ENCODE peak calls at places on chromosomes 2 and 18, in seven cellular contexts. H, O, N, J, U, Y and S are unnamed samples.

GRCh38 chr18:23143059-23143831 is 8.0 kb downstream of the CABLES1 start:
- DNase-seq in J (no peak), U (no peak), O (no peak), N (no peak), Y (no peak), H (peak; percentile 70), S (peak; percentile 45)

GRCh38 chr18:59024829-59025228 is 114.9 kb upstream of the SEC11C start:
- DNase-seq in H (no peak), N (no peak), U (no peak), J (no peak), O (no peak), Y (peak; percentile 67), S (no peak)

GRCh38 chr2:45929674-45930395 is 278.4 kb downstream of the PRKCE start:
- DNase-seq in Y (no peak), O (no peak), J (no peak), U (no peak), N (no peak), H (no peak), S (no peak)

GRCh38 chr18:63409301-63409700 is 13.0 kb downstream of the VPS4B start:
- DNase-seq in U (no peak), J (no peak), H (no peak), N (no peak), O (no peak), Y (peak; percentile 32), S (no peak)

GRCh38 chr2:239277401-239278085 is 123.3 kb downstream of the HDAC4 start:
- DNase-seq in N (no peak), O (no peak), Y (no peak), J (no peak), U (no peak), H (no peak), S (no peak)

GRCh38 chr2:14425869-14426268 is 206.6 kb upstream of the LRATD1 start:
- DNase-seq in H (no peak), N (no peak), J (no peak), O (no peak), U (no peak), Y (no peak), S (no peak)

GRCh38 chr2:215903208-215903607 is 110.1 kb downstream of the MREG start:
- DNase-seq in U (no peak), N (no peak), O (no peak), Y (no peak), J (no peak), H (no peak), S (no peak)

GRCh38 chr18:11963991-11964484 is 17.3 kb upstream of the IMPA2 start:
- DNase-seq in U (no peak), N (no peak), J (peak; percentile 33), H (no peak), Y (peak; percentile 43), O (peak; percentile 37), S (peak; percentile 40)

GRCh38 chr2:162582357-162582798 is 238.4 kb downstream of the GCA start:
- DNase-seq in H (peak; percentile 62), O (no peak), J (no peak), Y (peak; percentile 49), N (no peak), U (no peak), S (no peak)

GRCh38 chr2:162574615-162575452 is 230.9 kb downstream of the GCA start:
- DNase-seq in N (no peak), H (peak; percentile 72), J (no peak), Y (no peak), U (no peak), O (no peak), S (no peak)

GRCh38 chr2:162581931-162582330 is 238.0 kb downstream of the GCA start:
- DNase-seq in H (no peak), O (no peak), U (no peak), J (no peak), N (no peak), Y (no peak), S (no peak)

GRCh38 chr2:162579986-162580385 is 236.1 kb downstream of the GCA start:
- DNase-seq in O (peak; percentile 47), Y (peak; percentile 24), N (no peak), U (no peak), J (peak; percentile 9), H (peak; percentile 47), S (peak; percentile 40)

DNA sequence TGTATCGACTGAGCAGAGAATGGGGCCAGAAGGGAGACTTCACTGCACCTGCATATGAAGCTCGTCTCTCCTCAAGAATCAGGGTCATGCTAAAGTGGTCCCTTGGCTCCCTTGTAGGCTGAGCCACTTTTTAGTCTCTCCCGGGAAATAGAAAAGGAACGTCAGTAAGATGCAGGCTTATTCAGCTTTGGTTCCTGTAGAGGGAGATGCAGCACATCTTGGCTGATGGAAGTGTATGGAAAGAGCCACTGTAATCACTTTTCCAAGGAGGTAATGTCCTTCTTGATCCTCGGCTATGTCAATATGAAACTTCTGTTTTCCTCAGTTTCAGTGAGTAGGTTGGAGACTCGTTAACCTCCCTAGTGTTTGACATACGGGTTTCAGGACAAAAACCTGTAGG is 235.2 kb downstream of the GCA start:
- DNase-seq in J (peak; percentile 57), H (no peak), O (peak; percentile 33), N (no peak), Y (no peak), U (no peak), S (no peak)
- TF ChIP-seq CTCF in J (peak; percentile 60), H (peak; percentile 23), O (peak; percentile 34), N (no peak), Y (no peak), U (no peak), S (no peak)

GRCh38 chr2:240648155-240648649 is 22.9 kb downstream of the GPR35 start:
- DNase-seq in U (peak; percentile 50), J (no peak), O (no peak), Y (no peak), H (no peak), N (peak; percentile 29), S (no peak)

GRCh38 chr2:240647503-240648154 is 22.3 kb downstream of the GPR35 start:
- DNase-seq in N (peak; percentile 15), J (no peak), O (peak; percentile 22), U (peak; percentile 39), H (no peak), Y (no peak), S (no peak)

GRCh38 chr2:240650254-240650965 is 25.1 kb downstream of the GPR35 start:
- DNase-seq in U (no peak), N (peak; percentile 14), O (no peak), H (no peak), Y (no peak), J (no peak), S (no peak)

GRCh38 chr2:240648650-240649275 is 23.5 kb downstream of the GPR35 start:
- DNase-seq in J (peak; percentile 46), Y (no peak), N (peak; percentile 17), U (no peak), H (no peak), O (no peak), S (no peak)

DNA sequence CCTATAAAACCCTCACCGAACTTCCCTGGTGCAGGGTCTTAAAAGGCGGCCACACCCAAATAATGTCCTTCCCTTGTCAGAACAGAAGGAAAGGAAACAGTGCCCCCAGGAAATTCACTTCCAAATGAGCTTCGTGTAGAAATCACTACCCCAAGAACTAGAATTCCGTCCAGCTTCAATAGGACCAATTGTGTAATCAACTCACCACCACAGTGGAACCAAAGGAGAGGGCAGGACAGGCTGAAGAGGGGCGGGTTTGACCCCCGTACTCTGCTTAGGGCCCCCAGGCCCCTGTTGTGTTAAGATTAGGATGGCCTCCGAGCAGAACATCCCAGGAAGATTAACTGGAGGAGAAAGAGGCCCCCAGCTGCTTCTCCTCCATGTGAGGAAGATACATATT is 24.1 kb downstream of the GPR35 start:
- DNase-seq in J (no peak), O (no peak), H (no peak), N (no peak), Y (no peak), U (no peak), S (no peak)
- H3K27me3 ChIP-seq in J (no peaks in the 10 kb centered on the region), O (peaks cover 8% of the 10 kb centered on the region), H (peaks cover 27% of the 10 kb centered on the region), N (peaks cover 20% of the 10 kb centered on the region), Y (peaks cover 4% of the 10 kb centered on the region), U (peaks cover 86% of the 10 kb centered on the region), S (no peaks in the 10 kb centered on the region)

DNA sequence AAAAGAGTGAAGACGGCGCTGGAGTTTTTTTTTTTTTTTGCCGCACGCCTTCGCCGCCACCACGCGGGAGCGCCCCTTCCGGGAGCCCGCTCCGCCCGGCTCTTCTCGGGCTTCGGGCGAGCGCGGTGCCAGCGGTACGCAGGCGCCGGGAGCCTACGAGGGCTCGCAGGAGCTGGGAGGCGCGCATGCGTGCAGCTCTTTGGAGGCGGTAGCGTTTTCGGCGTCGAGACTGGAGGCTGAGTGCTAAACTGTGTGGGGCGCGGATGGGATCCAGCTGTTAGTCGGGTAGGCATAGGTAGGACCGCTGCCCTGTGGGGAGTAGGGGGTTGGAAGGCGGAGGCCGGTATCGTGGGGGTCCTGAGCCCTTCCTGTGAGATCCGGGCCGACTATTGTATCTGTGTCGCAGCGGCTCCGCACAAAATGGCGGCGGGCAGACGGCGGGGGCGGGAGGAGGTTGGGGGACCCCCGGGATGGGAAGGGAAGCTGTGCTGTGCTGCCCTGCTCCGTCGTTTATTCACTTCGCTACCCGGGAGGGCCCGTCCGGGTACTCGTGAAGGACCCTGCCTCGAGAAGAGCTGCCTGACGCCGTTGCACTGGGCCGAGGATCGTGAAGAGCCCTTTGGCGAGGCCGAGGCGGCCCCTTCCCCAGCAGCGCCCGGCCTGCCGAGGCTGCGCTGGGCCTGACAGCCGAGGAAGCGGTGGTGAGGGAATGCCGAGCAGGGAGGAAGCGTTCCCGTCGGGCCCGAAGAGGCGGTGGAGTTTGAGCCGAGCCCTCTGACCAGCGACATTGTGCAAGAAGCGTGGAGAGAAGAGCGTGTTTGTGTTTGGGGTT is at the start of gene ZNF638:
- DNase-seq in J (peak; percentile 96), U (peak; percentile 99), H (peak; percentile 99), N (peak; percentile 97), Y (peak; percentile 87), O (peak; percentile 99), S (peak; percentile 98)
- H3K4me1 ChIP-seq in J (peaks cover 30% of the 10 kb centered on the region), U (peaks cover 44% of the 10 kb centered on the region), H (peaks cover 8% of the 10 kb centered on the region), N (peaks cover 32% of the 10 kb centered on the region), Y (peaks cover 5% of the 10 kb centered on the region), O (peaks cover 24% of the 10 kb centered on the region), S (peaks cover 12% of the 10 kb centered on the region)

DNA sequence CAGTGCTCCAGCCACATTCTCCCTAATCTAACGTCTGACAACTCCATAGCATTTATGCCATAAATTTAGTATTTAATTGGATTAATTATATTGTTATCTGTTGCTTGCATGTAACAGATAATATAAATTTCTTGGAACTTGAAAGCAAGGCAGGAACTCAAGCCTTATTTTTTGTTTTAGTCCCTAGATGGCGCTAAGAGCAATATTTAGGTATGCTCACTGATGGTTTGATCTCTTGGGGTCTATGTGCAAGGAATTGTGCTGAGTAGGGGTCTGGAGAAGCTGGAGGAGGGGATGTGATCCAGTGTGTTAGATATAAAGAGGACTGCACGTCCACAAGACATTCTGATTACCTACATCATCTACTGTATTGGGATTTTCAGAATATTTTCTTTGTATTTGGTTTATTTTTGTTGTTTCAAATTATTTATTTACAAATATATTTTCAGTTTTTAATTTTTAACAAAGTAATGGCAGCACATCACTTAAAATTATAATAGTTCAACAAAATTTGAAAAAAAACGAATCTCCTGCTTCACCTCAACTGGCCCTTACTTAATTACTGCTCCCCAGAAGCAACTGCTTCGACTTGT is 32.8 kb downstream of the KATNAL2 start:
- DNase-seq in Y (no peak), O (peak; percentile 56), U (no peak), N (no peak), H (peak; percentile 16), J (peak; percentile 74), S (peak; percentile 32)
- TF ChIP-seq CTCF in Y (peak; percentile 32), O (peak; percentile 71), U (no peak), N (peak; percentile 34), H (peak; percentile 44), J (peak; percentile 65), S (peak; percentile 55)